ENCODE peak calls at places on chromosomes 12 and 14, in five cellular contexts. One of them, this sample, is unnamed.

GRCh38 chr12:69900720-69901131 is 75.7 kb downstream of the MYRFL start:
- DNase-seq in body of pancreas: peak
- DNase-seq in A549: peak
- DNase-seq in NB4: peak
- DNase-seq in esophagus muscularis mucosa: no peak
- DNase-seq in this sample: peak

GRCh38 chr14:24176599-24176998 is 4.7 kb downstream of the REC8 start:
- DNase-seq in A549: no peak
- DNase-seq in NB4: no peak
- DNase-seq in body of pancreas: no peak
- DNase-seq in esophagus muscularis mucosa: no peak
- DNase-seq in this sample: no peak

GRCh38 chr12:53973093-53974042 is at the start of gene HOXC11:
- DNase-seq in NB4: peak
- DNase-seq in esophagus muscularis mucosa: no peak
- DNase-seq in A549: peak
- DNase-seq in body of pancreas: no peak
- DNase-seq in this sample: no peak

GRCh38 chr12:116011217-116011616 is 266.3 kb downstream of the MED13L start:
- DNase-seq in body of pancreas: no peak
- DNase-seq in esophagus muscularis mucosa: no peak
- DNase-seq in A549: no peak
- DNase-seq in NB4: no peak
- DNase-seq in this sample: no peak

GRCh38 chr14:104136472-104137296 is 1.7 kb upstream of the KIF26A start:
- DNase-seq in esophagus muscularis mucosa: no peak
- DNase-seq in A549: peak
- DNase-seq in body of pancreas: no peak
- DNase-seq in NB4: no peak
- DNase-seq in this sample: no peak

GRCh38 chr14:86604546-86604945 is 1074.6 kb downstream of the FLRT2 start:
- DNase-seq in esophagus muscularis mucosa: no peak
- DNase-seq in NB4: no peak
- DNase-seq in body of pancreas: no peak
- DNase-seq in A549: no peak
- DNase-seq in this sample: no peak

GRCh38 chr12:1197264-1198018 is 206.4 kb downstream of the ERC1 start:
- DNase-seq in A549: peak
- DNase-seq in esophagus muscularis mucosa: no peak
- DNase-seq in body of pancreas: no peak
- DNase-seq in NB4: no peak
- DNase-seq in this sample: no peak

GRCh38 chr14:50920482-50921225 is 23.6 kb downstream of the PYGL start:
- DNase-seq in esophagus muscularis mucosa: peak
- DNase-seq in body of pancreas: no peak
- DNase-seq in NB4: no peak
- DNase-seq in A549: peak
- DNase-seq in this sample: no peak

GRCh38 chr14:69260246-69260978 is 454 bp downstream of the GALNT16 start:
- DNase-seq in body of pancreas: peak
- DNase-seq in A549: peak
- DNase-seq in esophagus muscularis mucosa: no peak
- DNase-seq in NB4: no peak
- DNase-seq in this sample: peak

GRCh38 chr14:68688872-68689371 is 103.9 kb downstream of the ZFP36L1 start:
- DNase-seq in NB4: peak
- DNase-seq in A549: peak
- DNase-seq in esophagus muscularis mucosa: no peak
- DNase-seq in body of pancreas: no peak
- DNase-seq in this sample: no peak

GRCh38 chr14:22314183-22314820 is 274.7 kb downstream of the DAD1 start:
- DNase-seq in esophagus muscularis mucosa: no peak
- DNase-seq in A549: peak
- DNase-seq in body of pancreas: no peak
- DNase-seq in NB4: peak
- DNase-seq in this sample: peak

DNA sequence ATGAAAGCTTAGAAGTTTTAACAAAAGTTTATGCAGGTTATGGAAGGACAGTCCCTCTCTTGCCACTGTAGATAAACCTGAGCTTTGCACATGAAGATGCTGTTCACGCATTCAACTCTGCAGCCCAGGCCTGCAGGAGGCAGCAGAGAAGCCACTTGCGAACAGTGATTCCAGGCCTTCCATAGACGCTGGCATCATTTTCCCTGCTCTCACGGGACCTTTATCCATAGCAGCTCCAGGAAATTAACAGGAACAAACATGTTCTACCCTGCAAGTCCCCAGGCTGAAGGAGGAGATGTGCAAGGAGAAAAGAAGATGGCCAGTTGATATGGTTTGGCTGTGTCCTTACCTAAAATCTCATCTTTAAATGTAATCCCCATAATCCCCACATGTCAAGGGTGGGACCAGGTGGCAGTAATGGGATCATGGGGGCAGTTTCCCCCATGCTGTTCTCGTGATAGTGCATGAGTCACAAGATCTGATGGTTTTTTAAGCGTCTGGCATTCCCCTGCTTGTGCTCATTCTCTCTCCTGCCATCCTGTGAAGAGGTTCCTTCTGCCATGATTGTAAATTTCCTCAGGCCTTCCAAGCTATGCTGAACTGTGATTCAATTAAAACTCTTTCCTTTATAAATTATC is 2.0 kb downstream of the ERP27 start:
- DNase-seq in A549: peak
- DNase-seq in esophagus muscularis mucosa: no peak
- DNase-seq in NB4: no peak
- DNase-seq in body of pancreas: peak
- DNase-seq in this sample: no peak
- TF ChIP-seq CTCF in A549: no peak
- TF ChIP-seq CTCF in esophagus muscularis mucosa: no peak
- TF ChIP-seq CTCF in NB4: peak
- TF ChIP-seq CTCF in body of pancreas: peak
- TF ChIP-seq CTCF in this sample: no peak

DNA sequence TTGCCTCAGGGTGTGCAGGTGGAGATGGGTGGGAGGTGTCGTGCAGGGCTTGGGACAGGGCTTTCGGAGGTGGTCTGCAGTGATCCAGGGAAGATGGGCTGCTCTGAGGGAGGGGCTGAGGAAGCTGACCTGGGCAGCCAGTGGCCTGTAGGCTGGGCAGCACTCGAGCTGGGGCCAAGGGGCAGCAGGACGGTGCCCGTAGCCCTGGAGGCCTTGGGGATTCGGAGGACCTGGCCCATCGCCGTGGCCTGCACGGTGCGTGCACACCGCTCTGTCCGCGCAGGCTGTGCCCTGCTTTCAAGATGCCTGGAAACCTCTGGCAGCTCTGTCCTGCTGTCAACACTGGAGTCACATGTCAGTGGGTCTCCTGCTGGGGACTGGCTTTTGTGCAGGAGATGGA is 9.1 kb downstream of the PACS2 start:
- DNase-seq in NB4: no peak
- DNase-seq in A549: no peak
- DNase-seq in body of pancreas: no peak
- DNase-seq in esophagus muscularis mucosa: no peak
- DNase-seq in this sample: no peak
- TF ChIP-seq POLR2A in NB4: no peak
- TF ChIP-seq POLR2A in A549: no peak
- TF ChIP-seq POLR2A in body of pancreas: no peak
- TF ChIP-seq POLR2A in esophagus muscularis mucosa: no peak
- TF ChIP-seq POLR2A in this sample: no peak

DNA sequence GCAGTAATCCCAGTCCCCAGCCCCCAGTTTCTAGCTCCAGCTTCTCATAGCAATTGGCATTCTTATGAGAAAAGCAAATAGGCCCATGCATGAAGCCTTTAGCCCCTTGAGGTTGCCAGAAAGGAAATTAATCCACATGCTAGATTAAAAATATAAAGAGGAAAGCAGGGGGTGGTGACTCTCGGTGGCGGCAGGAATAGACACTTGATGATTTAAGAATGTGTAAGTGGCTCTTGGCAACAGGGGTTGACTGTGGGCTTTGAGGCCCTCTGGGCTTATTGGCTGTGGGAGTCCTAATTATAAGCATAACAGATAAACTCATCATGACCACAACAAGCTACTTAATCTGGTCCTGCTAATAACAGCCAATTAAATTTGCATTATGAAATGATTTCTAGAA is 1367.3 kb upstream of the FLRT2 start:
- DNase-seq in esophagus muscularis mucosa: no peak
- DNase-seq in NB4: no peak
- DNase-seq in A549: no peak
- DNase-seq in body of pancreas: no peak
- DNase-seq in this sample: no peak
- TF ChIP-seq CTCF in esophagus muscularis mucosa: no peak
- TF ChIP-seq CTCF in NB4: no peak
- TF ChIP-seq CTCF in A549: no peak
- TF ChIP-seq CTCF in body of pancreas: no peak
- TF ChIP-seq CTCF in this sample: no peak

DNA sequence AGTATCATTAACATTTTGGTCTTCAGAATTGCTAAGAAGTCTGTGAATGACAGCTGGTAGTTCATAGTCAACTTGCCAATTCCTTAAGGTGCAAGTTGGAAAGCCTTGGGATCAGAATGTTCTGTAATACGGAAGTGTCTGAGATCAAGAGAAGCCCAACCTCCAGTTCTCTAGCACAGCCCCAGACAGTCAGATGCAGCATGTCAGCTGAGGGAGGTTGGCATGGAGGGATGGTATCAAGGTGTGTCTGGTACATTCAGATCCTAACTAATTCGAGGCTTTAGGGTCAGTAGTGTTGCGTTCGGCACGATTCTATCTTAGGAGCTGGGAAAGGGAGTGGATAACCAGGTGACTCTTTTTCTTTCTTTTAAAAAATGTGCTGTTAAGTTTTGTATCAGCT is 38.3 kb downstream of the FNTB start:
- DNase-seq in NB4: no peak
- DNase-seq in body of pancreas: no peak
- DNase-seq in A549: no peak
- DNase-seq in esophagus muscularis mucosa: no peak
- DNase-seq in this sample: no peak
- TF ChIP-seq POLR2A in NB4: no peak
- TF ChIP-seq POLR2A in body of pancreas: no peak
- TF ChIP-seq POLR2A in A549: no peak
- TF ChIP-seq POLR2A in esophagus muscularis mucosa: no peak
- TF ChIP-seq POLR2A in this sample: no peak

GRCh38 chr12:49867580-49868341 is 24.9 kb upstream of the BCDIN3D start:
- DNase-seq in esophagus muscularis mucosa: no peak
- DNase-seq in A549: no peak
- DNase-seq in body of pancreas: no peak
- DNase-seq in NB4: no peak
- DNase-seq in this sample: peak

GRCh38 chr12:49865109-49865781 is 22.3 kb upstream of the BCDIN3D start:
- DNase-seq in esophagus muscularis mucosa: peak
- DNase-seq in NB4: no peak
- DNase-seq in body of pancreas: no peak
- DNase-seq in A549: no peak
- DNase-seq in this sample: no peak

GRCh38 chr12:49865782-49866135 is 22.9 kb upstream of the BCDIN3D start:
- DNase-seq in A549: no peak
- DNase-seq in NB4: no peak
- DNase-seq in esophagus muscularis mucosa: no peak
- DNase-seq in body of pancreas: no peak
- DNase-seq in this sample: no peak

GRCh38 chr12:49868449-49868848 is 25.5 kb upstream of the BCDIN3D start:
- DNase-seq in body of pancreas: no peak
- DNase-seq in A549: no peak
- DNase-seq in esophagus muscularis mucosa: no peak
- DNase-seq in NB4: no peak
- DNase-seq in this sample: no peak

DNA sequence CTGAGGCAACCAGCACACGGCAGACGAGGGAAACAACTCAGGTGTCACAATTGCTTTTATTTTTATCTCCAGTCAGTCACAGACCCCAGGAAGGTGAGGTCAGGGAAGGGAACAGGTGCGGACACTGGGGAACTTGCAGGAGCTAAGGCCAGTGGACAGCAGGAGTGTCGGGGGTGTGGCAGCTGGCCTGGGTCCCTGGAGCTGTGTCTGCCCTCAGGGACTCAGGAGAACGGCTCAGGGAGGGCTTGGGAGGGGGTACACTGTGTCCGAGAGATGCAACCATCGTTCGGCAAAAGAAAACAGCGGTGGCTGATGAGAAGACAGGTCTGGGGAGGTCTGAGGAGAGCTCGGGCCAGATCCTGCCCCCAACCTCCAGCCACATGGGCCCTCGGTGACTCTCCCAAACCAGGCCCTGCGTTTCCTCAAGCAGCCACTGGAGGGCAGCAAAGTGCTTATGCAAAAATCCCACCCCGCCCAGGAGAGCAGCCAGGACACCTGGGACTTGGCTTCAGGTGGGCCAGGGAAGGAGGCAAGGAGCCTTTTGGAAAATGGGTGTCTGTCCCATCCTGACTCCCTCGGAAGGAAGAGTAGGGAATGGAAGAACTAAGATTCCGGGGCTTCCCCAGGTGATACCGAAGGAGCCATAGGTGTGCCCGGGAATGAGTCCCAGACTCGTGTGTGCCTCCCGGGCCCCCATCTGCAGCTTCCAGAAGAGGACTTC is 24.1 kb upstream of the BCDIN3D start:
- DNase-seq in esophagus muscularis mucosa: no peak
- DNase-seq in NB4: peak
- DNase-seq in body of pancreas: peak
- DNase-seq in A549: peak
- DNase-seq in this sample: peak
- TF ChIP-seq CTCF in esophagus muscularis mucosa: peak
- TF ChIP-seq CTCF in NB4: peak
- TF ChIP-seq CTCF in body of pancreas: peak
- TF ChIP-seq CTCF in A549: peak
- TF ChIP-seq CTCF in this sample: peak

This sample was measured in adrenal gland.